ENCODE peak calls at places on chromosomes 1 and 21, in ten cellular contexts. T is fibroblast of the aortic adventitia, M is hepatocyte, W is AG09309, F is AG10803, P is cardiac muscle cell, H is GM12865, X is epithelial cell of esophagus, V is brain microvascular endothelial cell, D is A549. G is an unnamed sample.

GRCh38 chr1:43822040-43822439 is 111.6 kb upstream of the ARTN start:
- DNase-seq in T (peak; percentile 92), M (peak; percentile 69), W (peak; percentile 74), F (peak; percentile 91), P (no peak), H (no peak), X (peak; percentile 91), V (peak; percentile 72), D (peak; percentile 71), G (no peak)

GRCh38 chr1:147177611-147178370 is 5.5 kb upstream of the PRKAB2 start:
- DNase-seq in T (peak; percentile 54), M (no peak), W (no peak), F (peak; percentile 31), P (no peak), H (no peak), X (no peak), V (no peak), D (no peak), G (no peak)

GRCh38 chr1:15848929-15849774 is 1.6 kb downstream of the SPEN start:
- DNase-seq in T (peak; percentile 79), M (peak; percentile 92), W (no peak), F (peak; percentile 79), P (peak; percentile 92), H (peak; percentile 89), X (peak; percentile 91), V (peak; percentile 85), D (peak; percentile 16), G (peak; percentile 82)

GRCh38 chr1:40450491-40451237 is 388 bp downstream of the ZFP69B start:
- DNase-seq in T (peak; percentile 48), M (peak; percentile 37), W (no peak), F (peak; percentile 37), P (no peak), H (peak; percentile 81), X (peak; percentile 54), V (peak; percentile 86), D (peak; percentile 6), G (no peak)

GRCh38 chr1:42142894-42143675 is 10.1 kb upstream of the GUCA2B start:
- DNase-seq in T (no peak), M (no peak), W (no peak), F (no peak), P (peak; percentile 36), H (peak; percentile 11), X (peak; percentile 63), V (no peak), D (no peak), G (peak; percentile 71)

GRCh38 chr1:111729271-111729921 is 9.8 kb downstream of the INKA2 start:
- DNase-seq in T (no peak), M (no peak), W (no peak), F (no peak), P (peak; percentile 50), H (no peak), X (no peak), V (no peak), D (no peak), G (no peak)

GRCh38 chr1:78911956-78912880 is 94.3 kb downstream of the ADGRL4 start:
- DNase-seq in T (no peak), M (no peak), W (no peak), F (peak; percentile 36), P (no peak), H (no peak), X (peak; percentile 43), V (no peak), D (no peak), G (no peak)

GRCh38 chr1:35707253-35708178 is 11.2 kb downstream of the C1orf216 start:
- DNase-seq in T (no peak), M (peak; percentile 75), W (no peak), F (no peak), P (peak; percentile 42), H (no peak), X (no peak), V (no peak), D (no peak), G (peak; percentile 39)

GRCh38 chr1:114345930-114346479 is 165.0 kb downstream of the TRIM33 start:
- DNase-seq in T (peak; percentile 11), M (peak; percentile 40), W (no peak), F (no peak), P (no peak), H (no peak), X (no peak), V (no peak), D (peak; percentile 18), G (no peak)

GRCh38 chr1:177710973-177711372 is 258.9 kb downstream of the SEC16B start:
- DNase-seq in T (no peak), M (no peak), W (no peak), F (no peak), P (no peak), H (no peak), X (no peak), V (no peak), D (no peak), G (no peak)

GRCh38 chr1:205137901-205138300 is 16.1 kb upstream of the RBBP5 start:
- DNase-seq in T (no peak), M (no peak), W (no peak), F (no peak), P (no peak), H (no peak), X (no peak), V (no peak), D (no peak), G (no peak)

GRCh38 chr1:161743231-161743630 is 6.4 kb upstream of the DUSP12 start:
- DNase-seq in T (no peak), M (peak; percentile 26), W (no peak), F (no peak), P (no peak), H (no peak), X (peak; percentile 35), V (no peak), D (no peak), G (no peak)

GRCh38 chr1:31762726-31763670 is 1.1 kb downstream of the ADGRB2 start:
- DNase-seq in T (no peak), M (peak; percentile 90), W (no peak), F (peak; percentile 31), P (peak; percentile 92), H (peak; percentile 46), X (peak; percentile 58), V (no peak), D (peak; percentile 76), G (peak; percentile 30)

GRCh38 chr1:36133484-36133883 is 8.5 kb upstream of the COL8A2 start:
- DNase-seq in T (peak; percentile 98), M (peak; percentile 86), W (peak; percentile 97), F (peak; percentile 98), P (no peak), H (no peak), X (peak; percentile 85), V (peak; percentile 75), D (peak; percentile 47), G (no peak)

GRCh38 chr1:235866207-235866912 is at the start of gene LYST:
- DNase-seq in T (peak; percentile 37), M (peak; percentile 74), W (no peak), F (peak; percentile 55), P (peak; percentile 88), H (peak; percentile 78), X (peak; percentile 63), V (peak; percentile 50), D (peak; percentile 66), G (no peak)

GRCh38 chr1:163035791-163036249 is 33.3 kb upstream of the RGS4 start:
- DNase-seq in T (peak; percentile 91), M (no peak), W (peak; percentile 65), F (peak; percentile 87), P (no peak), H (no peak), X (peak; percentile 96), V (peak; percentile 97), D (no peak), G (no peak)

GRCh38 chr21:39847877-39848276 is 19.4 kb upstream of the PCP4 start:
- DNase-seq in T (no peak), M (no peak), W (no peak), F (no peak), P (no peak), H (no peak), X (no peak), V (no peak), D (no peak), G (no peak)

GRCh38 chr1:3651939-3652537 is at the start of gene TP73:
- DNase-seq in T (no peak), M (peak; percentile 38), W (no peak), F (no peak), P (no peak), H (peak; percentile 84), X (no peak), V (no peak), D (no peak), G (no peak)

GRCh38 chr1:115158181-115158580 is 68.9 kb upstream of the TSPAN2 start:
- DNase-seq in T (peak; percentile 79), M (no peak), W (no peak), F (peak; percentile 69), P (no peak), H (no peak), X (peak; percentile 97), V (no peak), D (no peak), G (no peak)

GRCh38 chr21:25296239-25296638 is 311.0 kb downstream of the MRPL39 start:
- DNase-seq in T (no peak), M (peak; percentile 24), W (no peak), F (peak; percentile 4), P (no peak), H (no peak), X (no peak), V (no peak), D (no peak), G (no peak)
- H3K4me3 ChIP-seq in T (no peak overlapping the region), M (no peak overlapping the region), W (no peak overlapping the region), F (no peak overlapping the region), P (no peak overlapping the region), H (no peak overlapping the region), X (no peak overlapping the region), V (no peak overlapping the region), D (no peak overlapping the region), G (no peak overlapping the region)

DNA sequence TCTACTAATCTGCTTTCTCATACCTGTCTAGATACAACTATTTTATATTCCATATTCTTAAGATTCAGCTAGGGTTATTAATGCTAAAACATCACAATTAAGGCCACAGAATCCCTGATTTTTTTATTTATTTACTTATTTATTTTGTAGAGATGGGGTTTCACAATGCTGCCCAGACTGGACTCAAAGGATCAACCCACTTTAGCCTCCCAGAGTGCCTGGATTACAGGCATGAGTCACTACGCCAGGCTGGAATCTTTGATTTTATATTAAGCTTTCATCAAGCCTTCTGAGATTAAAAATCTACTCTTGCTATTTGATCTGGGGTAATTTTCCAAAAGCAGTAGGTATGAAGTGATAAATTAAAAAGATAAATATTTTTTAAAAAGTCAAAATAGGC is 39.0 kb downstream of the MCOLN2 start:
- DNase-seq in T (no peak), M (no peak), W (no peak), F (no peak), P (no peak), H (no peak), X (no peak), V (no peak), D (no peak), G (no peak)
- H3K4me3 ChIP-seq in T (no peak overlapping the region), M (no peak overlapping the region), W (no peak overlapping the region), F (no peak overlapping the region), P (no peak overlapping the region), H (no peak overlapping the region), X (no peak overlapping the region), V (no peak overlapping the region), D (no peak overlapping the region), G (no peak overlapping the region)

GRCh38 chr1:159207774-159208459 is 3.2 kb downstream of the ACKR1 start:
- DNase-seq in T (no peak), M (no peak), W (no peak), F (no peak), P (peak; percentile 45), H (peak; percentile 51), X (no peak), V (no peak), D (no peak), G (no peak)
- H3K4me3 ChIP-seq in T (no peak overlapping the region), M (no peak overlapping the region), W (no peak overlapping the region), F (no peak overlapping the region), P (no peak overlapping the region), H (no peak overlapping the region), X (no peak overlapping the region), V (no peak overlapping the region), D (no peak overlapping the region), G (no peak overlapping the region)

GRCh38 chr1:153659656-153660055 is 1.2 kb downstream of the SNAPIN start:
- DNase-seq in T (no peak), M (no peak), W (no peak), F (no peak), P (no peak), H (no peak), X (no peak), V (no peak), D (no peak), G (no peak)
- H3K4me3 ChIP-seq in T (peak overlapping the region; percentile 96), M (peak overlapping the region; percentile 85), W (peak overlapping the region; percentile 96), F (peak overlapping the region; percentile 89), P (peak overlapping the region; percentile 79), H (peak overlapping the region; percentile 76), X (peak overlapping the region; percentile 79), V (peak overlapping the region; percentile 84), D (peak overlapping the region; percentile 69), G (peak overlapping the region; percentile 88)